ENCODE peak calls at places on chromosomes 16 and 17, in nine cellular contexts. Z, J, A, L, T, U, H, M and G are unnamed samples.
A peak's percentile ranks its signal among the peaks of the same experiment; 100 is the strongest.

GRCh38 chr17:40443196-40443987 is at the start of gene IGFBP4:
- DNase-seq in H (no peak), J (peak; percentile 76), M (peak; percentile 75), T (peak; percentile 66), U (peak; percentile 92), A (no peak), Z (peak; percentile 40), L (peak; percentile 54), G (no peak)

GRCh38 chr16:21197621-21198020 is 13.8 kb downstream of the ZP2 start:
- DNase-seq in U (no peak), J (no peak), T (no peak), H (no peak), L (no peak), A (no peak), M (no peak), Z (no peak), G (no peak)

GRCh38 chr17:81551458-81552243 is 502 bp downstream of the FAAP100 start:
- DNase-seq in T (no peak), U (peak; percentile 67), Z (no peak), J (peak; percentile 23), L (no peak), H (no peak), A (no peak), M (peak; percentile 21), G (no peak)

GRCh38 chr17:10127819-10128375 is 70.5 kb downstream of the GAS7 start:
- DNase-seq in H (peak; percentile 88), Z (no peak), L (no peak), A (peak; percentile 53), T (no peak), J (no peak), U (peak; percentile 89), M (no peak), G (no peak)

GRCh38 chr16:56275801-56276200 is 84.5 kb downstream of the GNAO1 start:
- DNase-seq in L (no peak), M (no peak), H (no peak), Z (no peak), A (no peak), U (no peak), T (no peak), J (no peak), G (no peak)

GRCh38 chr17:15945493-15946209 is 721 bp downstream of the ADORA2B start:
- DNase-seq in J (peak; percentile 45), L (no peak), T (no peak), A (no peak), H (no peak), Z (no peak), M (peak; percentile 44), U (peak; percentile 73), G (no peak)

GRCh38 chr17:81195941-81196495 is 26.7 kb downstream of the CEP131 start:
- DNase-seq in U (no peak), H (no peak), A (no peak), T (no peak), L (no peak), J (no peak), M (no peak), Z (no peak), G (no peak)

GRCh38 chr17:41140360-41141132 is at the start of gene KRTAP4-6:
- DNase-seq in A (peak; percentile 93), L (no peak), J (no peak), H (peak; percentile 82), U (no peak), M (no peak), Z (no peak), T (no peak), G (no peak)

GRCh38 chr17:39051001-39051605 is 83.9 kb upstream of the FBXO47 start:
- DNase-seq in T (no peak), Z (no peak), A (no peak), U (no peak), M (no peak), H (no peak), J (no peak), L (no peak), G (no peak)

GRCh38 chr17:71349908-71350600 is 770.8 kb upstream of the SOX9 start:
- DNase-seq in U (no peak), Z (no peak), H (no peak), M (no peak), T (no peak), A (peak; percentile 1), L (no peak), J (no peak), G (no peak)

GRCh38 chr17:32518856-32519768 is 32.3 kb downstream of the CDK5R1 start:
- DNase-seq in H (no peak), U (peak; percentile 85), M (peak; percentile 64), A (no peak), T (no peak), L (peak; percentile 66), J (peak; percentile 71), Z (no peak), G (no peak)

GRCh38 chr17:58365980-58366595 is 14.1 kb upstream of the SUPT4H1 start:
- DNase-seq in T (no peak), A (no peak), U (no peak), H (no peak), Z (no peak), J (no peak), L (no peak), M (no peak), G (no peak)

GRCh38 chr17:37605813-37606505 is 3.3 kb downstream of the SYNRG start:
- DNase-seq in T (no peak), M (peak; percentile 36), H (peak; percentile 23), J (peak; percentile 73), A (no peak), U (no peak), L (peak; percentile 31), Z (no peak), G (no peak)

GRCh38 chr17:59332890-59333377 is 1.5 kb downstream of the YPEL2 start:
- DNase-seq in M (no peak), Z (no peak), U (no peak), H (no peak), T (no peak), J (peak; percentile 20), A (no peak), L (no peak), G (no peak)

GRCh38 chr17:40190197-40191021 is 13.1 kb downstream of the RAPGEFL1 start:
- DNase-seq in H (no peak), Z (no peak), L (no peak), M (peak; percentile 47), U (no peak), T (no peak), J (peak; percentile 54), A (no peak), G (no peak)

GRCh38 chr16:89201467-89202377 is 1.4 kb upstream of the SLC22A31 start:
- DNase-seq in T (no peak), A (no peak), U (peak; percentile 86), L (peak; percentile 37), J (peak; percentile 85), H (no peak), Z (peak; percentile 49), M (peak; percentile 83), G (peak; percentile 45)

GRCh38 chr16:73086108-73086507 is 38.2 kb upstream of the ZFHX3 start:
- DNase-seq in H (no peak), A (no peak), L (no peak), J (no peak), T (no peak), M (no peak), Z (no peak), U (no peak), G (no peak)

GRCh38 chr16:1775006-1775845 is 2.3 kb upstream of the MRPS34 start:
- DNase-seq in A (no peak), U (peak; percentile 63), H (no peak), J (no peak), M (no peak), T (no peak), Z (no peak), L (no peak), G (no peak)

GRCh38 chr16:28069921-28070794 is 6.6 kb upstream of the GSG1L start:
- DNase-seq in Z (no peak), U (peak; percentile 47), M (no peak), L (no peak), H (no peak), J (no peak), A (no peak), T (no peak), G (no peak)

GRCh38 chr16:66014221-66014620 is 352.3 kb upstream of the CDH5 start:
- DNase-seq in A (no peak), M (no peak), Z (no peak), H (no peak), L (no peak), J (no peak), U (no peak), T (no peak), G (no peak)

GRCh38 chr16:67514382-67514828 is 14.2 kb upstream of the RIPOR1 start:
- DNase-seq in A (peak; percentile 61), J (peak; percentile 96), T (no peak), L (peak; percentile 77), M (peak; percentile 65), U (peak; percentile 83), Z (peak; percentile 55), H (peak; percentile 65), G (no peak)

GRCh38 chr16:9125658-9126492 is 34.4 kb downstream of the HAPSTR1 start:
- DNase-seq in H (no peak), Z (no peak), L (no peak), M (no peak), J (peak; percentile 48), A (no peak), U (no peak), T (no peak), G (no peak)

GRCh38 chr16:65121870-65122723 is at the start of gene CDH11:
- DNase-seq in J (no peak), H (peak; percentile 70), A (peak; percentile 42), U (peak; percentile 79), Z (no peak), T (no peak), M (no peak), L (no peak), G (no peak)

GRCh38 chr16:85089485-85089884 is 22.8 kb downstream of the CIBAR2 start:
- DNase-seq in U (no peak), L (no peak), J (no peak), T (no peak), M (no peak), H (no peak), Z (no peak), A (no peak), G (no peak)

GRCh38 chr17:81064746-81065475 is 30.0 kb downstream of the BAIAP2 start:
- DNase-seq in L (no peak), U (no peak), T (no peak), Z (no peak), M (no peak), H (peak; percentile 63), J (no peak), A (no peak), G (no peak)

GRCh38 chr16:27759947-27760844 is 210.3 kb downstream of the KATNIP start:
- DNase-seq in A (no peak), J (no peak), H (no peak), L (no peak), T (no peak), U (no peak), Z (no peak), M (no peak), G (no peak)

GRCh38 chr16:54932737-54933254 is 2.1 kb downstream of the IRX5 start:
- DNase-seq in J (no peak), M (no peak), T (no peak), H (no peak), A (no peak), U (no peak), Z (no peak), L (no peak), G (no peak)

GRCh38 chr17:29674270-29674669 is 51.6 kb upstream of the CORO6 start:
- DNase-seq in J (peak; percentile 31), M (no peak), T (no peak), H (no peak), Z (no peak), U (no peak), A (no peak), L (no peak), G (no peak)

GRCh38 chr16:72865258-72865657 is 182.7 kb downstream of the ZFHX3 start:
- DNase-seq in M (no peak), Z (no peak), A (no peak), H (no peak), J (no peak), L (no peak), U (no peak), T (no peak), G (no peak)

GRCh38 chr17:63274156-63274555 is 171.9 kb downstream of the CYB561 start:
- DNase-seq in Z (no peak), M (no peak), J (no peak), H (no peak), U (no peak), A (peak; percentile 66), T (no peak), L (no peak), G (no peak)

GRCh38 chr16:87948119-87948545 is 3.1 kb upstream of the BANP start:
- DNase-seq in J (peak; percentile 41), H (no peak), L (no peak), T (no peak), Z (no peak), M (no peak), U (no peak), A (no peak), G (no peak)